ENCODE peak calls at places on chromosomes 5 and 9, in six cellular contexts. V, Z, A, F, B and N are unnamed samples. For H3K4me1, the result is how much of the 10 kb centered on the place peaks cover.

GRCh38 chr9:121651295-121652036 is at the start of gene DAB2IP:
- DNase-seq in V (no peak), B (no peak), A (no peak), Z (peak), F (no peak), N (peak)

GRCh38 chr5:72523960-72524582 is 16.9 kb upstream of the ZNF366 start:
- DNase-seq in V (no peak), B (no peak), F (no peak), Z (peak), A (no peak), N (peak)

GRCh38 chr9:86282979-86283535 is 719 bp upstream of the ISCA1 start:
- DNase-seq in F (no peak), V (peak), A (no peak), Z (no peak), B (no peak), N (peak)

GRCh38 chr9:127825319-127826051 is 22.8 kb downstream of the FPGS start:
- DNase-seq in B (no peak), Z (no peak), F (no peak), A (no peak), V (peak), N (no peak)

GRCh38 chr9:78324682-78325081 is 27.8 kb downstream of the PSAT1 start:
- DNase-seq in B (no peak), F (no peak), Z (peak), A (no peak), V (no peak), N (no peak)

GRCh38 chr5:36878421-36879088 is 2.0 kb downstream of the NIPBL start:
- DNase-seq in F (no peak), V (no peak), A (no peak), B (no peak), Z (peak), N (peak)

GRCh38 chr9:81627481-81627880 is 61.9 kb downstream of the TLE1 start:
- DNase-seq in Z (no peak), A (no peak), F (no peak), B (no peak), V (no peak), N (no peak)

GRCh38 chr9:93301291-93301811 is 117.4 kb downstream of the WNK2 start:
- DNase-seq in F (no peak), V (no peak), Z (no peak), B (no peak), A (no peak), N (no peak)

GRCh38 chr9:121009657-121010056 is 40.4 kb downstream of the C5 start:
- DNase-seq in A (no peak), Z (no peak), B (no peak), F (no peak), V (no peak), N (no peak)

GRCh38 chr9:121674952-121675351 is 23.5 kb downstream of the DAB2IP start:
- DNase-seq in Z (no peak), V (no peak), A (no peak), B (no peak), F (no peak), N (peak)

GRCh38 chr5:115467631-115468030 is 76.9 kb downstream of the FEM1C start:
- DNase-seq in B (no peak), A (no peak), F (no peak), Z (no peak), V (no peak), N (peak)

GRCh38 chr5:89053547-89053946 is 170.6 kb upstream of the MEF2C start:
- DNase-seq in F (no peak), B (no peak), V (no peak), A (no peak), Z (no peak), N (no peak)

GRCh38 chr5:107878676-107879075 is 207.9 kb upstream of the EFNA5 start:
- DNase-seq in F (no peak), A (no peak), V (no peak), Z (no peak), B (no peak), N (no peak)

GRCh38 chr9:131480258-131480657 is 22.5 kb upstream of the POMT1 start:
- DNase-seq in F (no peak), A (no peak), B (no peak), V (no peak), Z (no peak), N (no peak)
- H3K4me1 ChIP-seq in F (under half), A (under half), B (under half), V (under half), Z (under half), N (under half)

GRCh38 chr5:57190593-57190992 is 16.7 kb downstream of the GPBP1 start:
- DNase-seq in Z (no peak), V (no peak), A (no peak), F (no peak), B (no peak), N (no peak)

GRCh38 chr5:57184322-57184721 is 10.5 kb downstream of the GPBP1 start:
- DNase-seq in F (no peak), Z (no peak), B (no peak), A (no peak), V (no peak), N (no peak)

GRCh38 chr5:57181151-57181550 is 7.3 kb downstream of the GPBP1 start:
- DNase-seq in F (peak), Z (no peak), A (no peak), B (no peak), V (no peak), N (no peak)

GRCh38 chr5:57186194-57186593 is 12.3 kb downstream of the GPBP1 start:
- DNase-seq in F (no peak), Z (no peak), B (no peak), V (no peak), A (no peak), N (no peak)

GRCh38 chr5:57185301-57185700 is 11.4 kb downstream of the GPBP1 start:
- DNase-seq in A (no peak), V (no peak), B (no peak), Z (no peak), F (no peak), N (no peak)
- H3K4me1 ChIP-seq in A (under half), V (under half), B (under half), Z (under half), F (half or more), N (under half)

GRCh38 chr5:132489051-132489770 is 1.4 kb downstream of the IRF1 start:
- DNase-seq in Z (no peak), V (no peak), A (no peak), B (peak), F (peak), N (no peak)
- H3K4me1 ChIP-seq in Z (under half), V (under half), A (under half), B (under half), F (half or more), N (under half)

GRCh38 chr5:173062141-173062540 is 6.0 kb downstream of the CREBRF start:
- DNase-seq in V (no peak), F (no peak), B (no peak), Z (no peak), A (no peak), N (no peak)
- H3K4me1 ChIP-seq in V (under half), F (half or more), B (under half), Z (under half), A (under half), N (under half)